ENCODE peak calls at places on chromosome 19, in seven cellular contexts. W, L, I, M, Z, C and U are unnamed samples. For H3K36me3, the result is how much of the 10 kb centered on the place peaks cover.

GRCh38 chr19:29308977-29309520 is 96.1 kb upstream of the UQCRFS1 start:
- DNase-seq in Z (no peak), M (no peak), C (no peak), L (no peak), W (no peak), I (no peak), U (no peak)

GRCh38 chr19:1272423-1273262 is 2.7 kb upstream of the FAM174C start:
- DNase-seq in C (no peak), L (no peak), M (no peak), I (no peak), Z (no peak), W (no peak), U (no peak)

GRCh38 chr19:4795400-4795799 is 3.9 kb downstream of the FEM1A start:
- DNase-seq in Z (no peak), I (peak), M (no peak), L (no peak), W (no peak), C (no peak), U (no peak)

GRCh38 chr19:1446713-1447564 is 3.0 kb upstream of the APC2 start:
- DNase-seq in M (no peak), W (no peak), C (no peak), I (peak), L (no peak), Z (peak), U (no peak)

GRCh38 chr19:29714953-29715694 is at the start of gene C19orf12:
- DNase-seq in W (peak), I (peak), L (peak), C (no peak), M (no peak), Z (peak), U (no peak)

GRCh38 chr19:42074513-42075363 is 1.2 kb upstream of the ZNF574 start:
- DNase-seq in C (no peak), L (no peak), Z (no peak), I (peak), M (no peak), W (peak), U (no peak)

GRCh38 chr19:2494447-2495129 is 18.7 kb downstream of the GADD45B start:
- DNase-seq in I (peak), C (no peak), M (peak), Z (peak), W (no peak), L (peak), U (no peak)

GRCh38 chr19:15283141-15283885 is 49.0 kb downstream of the BRD4 start:
- DNase-seq in Z (no peak), C (no peak), I (peak), M (peak), W (peak), L (no peak), U (no peak)

GRCh38 chr19:15115080-15115479 is 7.9 kb downstream of the SYDE1 start:
- DNase-seq in L (no peak), C (no peak), Z (peak), W (peak), M (no peak), I (no peak), U (no peak)

GRCh38 chr19:41886761-41887710 is 4.1 kb downstream of the ARHGEF1 start:
- DNase-seq in I (no peak), W (no peak), M (no peak), C (no peak), L (no peak), Z (no peak), U (no peak)

GRCh38 chr19:17752865-17753639 is 1.8 kb downstream of the FCHO1 start:
- DNase-seq in M (no peak), Z (no peak), C (no peak), W (no peak), I (no peak), L (no peak), U (no peak)

GRCh38 chr19:17749912-17750317 is 1.4 kb upstream of the FCHO1 start:
- DNase-seq in C (no peak), Z (no peak), I (peak), M (no peak), L (no peak), W (no peak), U (no peak)

GRCh38 chr19:17751912-17752273 is 616 bp downstream of the FCHO1 start:
- DNase-seq in M (no peak), I (no peak), Z (no peak), L (no peak), W (no peak), C (no peak), U (no peak)

GRCh38 chr19:17748884-17749638 is 2.2 kb upstream of the FCHO1 start:
- DNase-seq in L (no peak), M (no peak), I (no peak), C (no peak), Z (no peak), W (no peak), U (no peak)

GRCh38 chr19:17751103-17751911 is at the start of gene FCHO1:
- DNase-seq in C (no peak), L (no peak), M (no peak), I (no peak), Z (peak), W (no peak), U (no peak)
- H3K36me3 ChIP-seq in C (under half), L (under half), M (under half), I (under half), Z (under half), W (under half), U (under half)

GRCh38 chr19:47000373-47000772 is 19.3 kb upstream of the NPAS1 start:
- DNase-seq in Z (no peak), W (no peak), C (no peak), M (no peak), I (no peak), L (no peak), U (no peak)
- H3K36me3 ChIP-seq in Z (under half), W (half or more), C (under half), M (under half), I (under half), L (under half), U (under half)

GRCh38 chr19:54109651-54110050 is 5.8 kb downstream of the TFPT start:
- DNase-seq in I (no peak), L (no peak), M (no peak), Z (no peak), C (no peak), W (no peak), U (no peak)
- H3K36me3 ChIP-seq in I (under half), L (under half), M (under half), Z (half or more), C (half or more), W (half or more), U (under half)

DNA sequence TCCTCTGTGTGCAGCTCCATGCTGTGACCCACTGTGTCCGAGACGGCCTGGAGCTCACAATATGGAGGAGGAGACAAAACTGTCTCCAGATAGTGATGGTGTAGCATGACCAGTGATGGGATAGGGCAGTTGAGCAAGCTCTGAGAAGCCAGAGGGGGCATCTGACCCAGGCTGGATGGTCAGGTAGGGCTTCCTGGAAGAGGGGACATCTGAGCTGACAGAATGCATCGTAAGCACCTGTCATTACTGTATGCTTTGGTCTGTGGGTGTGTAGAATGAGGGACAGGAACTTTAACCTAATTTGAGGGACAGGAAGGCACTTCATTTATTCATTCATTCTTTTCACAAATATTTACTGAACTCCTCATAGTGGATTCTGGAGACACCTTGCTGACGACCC is 6.5 kb upstream of the TOMM40 start:
- DNase-seq in L (no peak), M (no peak), I (no peak), W (no peak), C (no peak), Z (no peak), U (no peak)
- H3K36me3 ChIP-seq in L (under half), M (under half), I (under half), W (under half), C (under half), Z (half or more), U (under half)

GRCh38 chr19:10557603-10558197 is 8.1 kb downstream of the KRI1 start:
- DNase-seq in C (no peak), I (no peak), L (no peak), M (no peak), W (no peak), Z (no peak), U (no peak)
- H3K36me3 ChIP-seq in C (half or more), I (under half), L (under half), M (under half), W (half or more), Z (half or more), U (under half)

DNA sequence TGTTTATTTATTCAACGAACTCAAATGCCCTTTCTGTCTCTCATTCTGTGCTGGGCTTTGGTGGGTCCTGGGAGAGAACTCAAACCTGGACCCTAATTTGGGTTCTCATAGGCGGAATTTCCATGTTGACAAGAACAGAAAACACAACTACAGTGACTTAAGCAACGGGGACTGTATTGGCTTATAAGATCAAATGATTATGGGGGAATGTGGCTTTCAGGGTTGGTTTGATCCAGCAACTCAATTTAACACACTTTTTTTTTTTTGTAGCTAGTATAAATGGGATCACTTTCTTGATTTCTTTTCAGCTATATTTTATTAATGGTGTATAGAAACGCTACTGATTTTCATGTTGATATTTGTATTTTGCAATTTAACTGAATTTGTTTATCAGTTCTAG is 9.9 kb downstream of the FCHO1 start:
- DNase-seq in Z (no peak), W (no peak), L (no peak), I (no peak), M (no peak), C (no peak), U (no peak)
- H3K36me3 ChIP-seq in Z (under half), W (under half), L (under half), I (under half), M (under half), C (under half), U (under half)